ENCODE peak calls at places on chromosome 15, in four cellular contexts. U is mucosa of descending colon; N is effector memory CD8-positive, alpha-beta T cell; A is T-helper 17 cell. E is an unnamed sample.

GRCh38 chr15:64101018-64101417 is 5.2 kb downstream of the SNX1 start:
- ATAC-seq in N (no peak), A (no peak), U (no peak), E (no peak)

GRCh38 chr15:36724493-36724892 is 145.1 kb downstream of the CDIN1 start:
- ATAC-seq in N (no peak), U (no peak), A (no peak), E (no peak)

GRCh38 chr15:77563768-77564167 is 68.9 kb downstream of the LINGO1 start:
- ATAC-seq in A (no peak), N (no peak), U (no peak), E (no peak)

GRCh38 chr15:47717036-47717611 is at the start of gene SEMA6D:
- ATAC-seq in A (no peak), U (peak), N (no peak), E (peak)

GRCh38 chr15:85421116-85421925 is 40.9 kb downstream of the AKAP13 start:
- ATAC-seq in A (no peak), U (peak), N (no peak), E (no peak)

GRCh38 chr15:68672781-68673205 is 94.0 kb downstream of the CORO2B start:
- ATAC-seq in N (no peak), A (no peak), U (no peak), E (no peak)

GRCh38 chr15:79680721-79681120 is 216.1 kb downstream of the MTHFS start:
- ATAC-seq in N (no peak), A (no peak), U (no peak), E (peak)

GRCh38 chr15:88498991-88499390 is 31.5 kb downstream of the MRPS11 start:
- ATAC-seq in A (no peak), U (no peak), N (no peak), E (no peak)

GRCh38 chr15:28182216-28182615 is 83.1 kb upstream of the OCA2 start:
- ATAC-seq in U (peak), N (no peak), A (no peak), E (no peak)

GRCh38 chr15:101182215-101182614 is 69.6 kb downstream of the CHSY1 start:
- ATAC-seq in N (no peak), U (no peak), A (no peak), E (no peak)

GRCh38 chr15:74505837-74506514 is 35.0 kb upstream of the ARID3B start:
- ATAC-seq in N (no peak), U (no peak), A (no peak), E (peak)

GRCh38 chr15:74396445-74397238 is 29.2 kb upstream of the CYP11A1 start:
- ATAC-seq in N (peak), U (peak), A (peak), E (peak)

GRCh38 chr15:49187537-49188245 is 17.6 kb downstream of the GALK2 start:
- ATAC-seq in A (no peak), U (peak), N (no peak), E (no peak)

GRCh38 chr15:85772668-85773067 is 22.1 kb downstream of the KLHL25 start:
- ATAC-seq in N (no peak), U (peak), A (no peak), E (peak)

GRCh38 chr15:98946301-98947255 is 61.0 kb downstream of the PGPEP1L start:
- ATAC-seq in N (no peak), U (peak), A (no peak), E (peak)

GRCh38 chr15:69342460-69343076 is 43.9 kb downstream of the PAQR5 start:
- ATAC-seq in A (no peak), U (no peak), N (no peak), E (no peak)

GRCh38 chr15:71303977-71304376 is 188.7 kb downstream of the THSD4 start:
- ATAC-seq in N (no peak), A (no peak), U (no peak), E (no peak)

GRCh38 chr15:42282344-42282743 is 9.1 kb upstream of the TMEM87A start:
- ATAC-seq in A (no peak), N (no peak), U (no peak), E (no peak)

GRCh38 chr15:63793046-63793483 is 40.7 kb downstream of the HERC1 start:
- ATAC-seq in N (no peak), U (no peak), A (peak), E (no peak)

GRCh38 chr15:80234883-80235282 is 17.1 kb downstream of the CTXND1 start:
- ATAC-seq in A (no peak), N (no peak), U (peak), E (peak)

GRCh38 chr15:90836296-90836871 is 32.0 kb upstream of the FURIN start:
- ATAC-seq in A (no peak), N (no peak), U (no peak), E (no peak)

GRCh38 chr15:89399390-89400120 is 64.9 kb upstream of the POLG start:
- ATAC-seq in A (peak), N (peak), U (peak), E (peak)

GRCh38 chr15:35078221-35078915 is 6.7 kb downstream of the NANOGP8 start:
- ATAC-seq in U (peak), A (peak), N (no peak), E (peak)

GRCh38 chr15:92662797-92663196 is 7.2 kb upstream of the FAM174B start:
- ATAC-seq in N (no peak), U (no peak), A (no peak), E (no peak)

GRCh38 chr15:71465109-71465508 is 345.2 kb upstream of the NR2E3 start:
- ATAC-seq in N (no peak), U (peak), A (no peak), E (peak)

GRCh38 chr15:91238664-91239428 is 138.8 kb downstream of the SV2B start:
- ATAC-seq in U (no peak), A (no peak), N (no peak), E (no peak)

GRCh38 chr15:101213570-101213969 is 38.3 kb downstream of the CHSY1 start:
- ATAC-seq in N (no peak), A (no peak), U (no peak), E (peak)

GRCh38 chr15:95957854-95958253 is 372.6 kb upstream of the NR2F2 start:
- ATAC-seq in N (no peak), A (no peak), U (no peak), E (no peak)